ENCODE peak calls at places on chromosomes 6 and 20, in five cellular contexts. One of them, this sample, is unnamed.

GRCh38 chr20:32078322-32078721 is 26.3 kb downstream of the HCK start:
- DNase-seq in adrenal gland: no peak
- DNase-seq in fibroblast of mammary gland: no peak
- DNase-seq in epithelial cell of esophagus: no peak
- DNase-seq in mammary epithelial cell: no peak
- DNase-seq in this sample: no peak

GRCh38 chr6:78925317-78925716 is 58.0 kb downstream of the IRAK1BP1 start:
- DNase-seq in adrenal gland: no peak
- DNase-seq in fibroblast of mammary gland: no peak
- DNase-seq in epithelial cell of esophagus: no peak
- DNase-seq in mammary epithelial cell: no peak
- DNase-seq in this sample: no peak

GRCh38 chr20:9112541-9113515 is 43.9 kb downstream of the PLCB4 start:
- DNase-seq in adrenal gland: no peak
- DNase-seq in fibroblast of mammary gland: peak; percentile 42
- DNase-seq in epithelial cell of esophagus: peak; percentile 61
- DNase-seq in mammary epithelial cell: peak; percentile 41
- DNase-seq in this sample: no peak

GRCh38 chr6:170271771-170272314 is 19.0 kb downstream of the DLL1 start:
- DNase-seq in adrenal gland: no peak
- DNase-seq in fibroblast of mammary gland: no peak
- DNase-seq in epithelial cell of esophagus: no peak
- DNase-seq in mammary epithelial cell: no peak
- DNase-seq in this sample: peak; percentile 93

GRCh38 chr20:56151834-56152233 is 96.7 kb upstream of the MC3R start:
- DNase-seq in adrenal gland: no peak
- DNase-seq in fibroblast of mammary gland: no peak
- DNase-seq in epithelial cell of esophagus: no peak
- DNase-seq in mammary epithelial cell: no peak
- DNase-seq in this sample: no peak

GRCh38 chr6:98831057-98832031 is 3.0 kb upstream of the POU3F2 start:
- DNase-seq in adrenal gland: no peak
- DNase-seq in fibroblast of mammary gland: no peak
- DNase-seq in epithelial cell of esophagus: no peak
- DNase-seq in mammary epithelial cell: no peak
- DNase-seq in this sample: no peak

GRCh38 chr6:106197441-106197840 is 111.3 kb downstream of the PRDM1 start:
- DNase-seq in adrenal gland: no peak
- DNase-seq in fibroblast of mammary gland: no peak
- DNase-seq in epithelial cell of esophagus: peak; percentile 27
- DNase-seq in mammary epithelial cell: no peak
- DNase-seq in this sample: no peak

GRCh38 chr6:140440223-140440810 is 1065.9 kb upstream of the CITED2 start:
- DNase-seq in adrenal gland: no peak
- DNase-seq in fibroblast of mammary gland: no peak
- DNase-seq in epithelial cell of esophagus: no peak
- DNase-seq in mammary epithelial cell: no peak
- DNase-seq in this sample: no peak

GRCh38 chr20:35944189-35944588 is 10.1 kb downstream of the SCAND1 start:
- DNase-seq in adrenal gland: no peak
- DNase-seq in fibroblast of mammary gland: no peak
- DNase-seq in epithelial cell of esophagus: no peak
- DNase-seq in mammary epithelial cell: no peak
- DNase-seq in this sample: no peak

GRCh38 chr6:29702519-29703103 is 20.6 kb upstream of the HLA-F start:
- DNase-seq in adrenal gland: no peak
- DNase-seq in fibroblast of mammary gland: peak; percentile 13
- DNase-seq in epithelial cell of esophagus: peak; percentile 44
- DNase-seq in mammary epithelial cell: peak; percentile 35
- DNase-seq in this sample: peak; percentile 53

GRCh38 chr6:154039231-154039842 is at the start of gene OPRM1:
- DNase-seq in adrenal gland: peak; percentile 45
- DNase-seq in fibroblast of mammary gland: peak; percentile 15
- DNase-seq in epithelial cell of esophagus: peak; percentile 69
- DNase-seq in mammary epithelial cell: peak; percentile 24
- DNase-seq in this sample: peak; percentile 11

DNA sequence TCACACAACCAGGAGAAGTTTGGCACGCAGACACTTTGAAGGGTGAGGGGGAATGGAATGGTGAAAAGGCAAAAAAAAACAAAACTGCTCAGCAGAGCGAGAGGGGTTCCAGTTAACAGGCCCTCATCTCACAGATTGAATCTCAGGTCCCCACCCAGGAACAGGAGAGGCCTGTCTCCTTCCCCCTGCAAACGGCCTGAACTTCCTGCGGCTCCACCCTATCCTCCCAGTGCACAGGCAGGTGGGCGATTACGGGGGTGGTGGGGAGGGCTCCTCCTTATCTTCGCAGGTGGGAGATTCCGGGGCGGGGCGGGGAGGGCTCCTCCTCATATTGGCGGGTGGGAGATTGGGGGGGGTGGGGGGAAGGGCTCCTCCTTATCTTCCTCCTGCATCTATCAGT is 128.9 kb downstream of the SOX4 start:
- DNase-seq in adrenal gland: no peak
- DNase-seq in fibroblast of mammary gland: no peak
- DNase-seq in epithelial cell of esophagus: no peak
- DNase-seq in mammary epithelial cell: no peak
- DNase-seq in this sample: no peak
- TF ChIP-seq CTCF in adrenal gland: no peak
- TF ChIP-seq CTCF in fibroblast of mammary gland: no peak
- TF ChIP-seq CTCF in epithelial cell of esophagus: no peak
- TF ChIP-seq CTCF in mammary epithelial cell: no peak
- TF ChIP-seq CTCF in this sample: no peak

GRCh38 chr6:159056432-159056831 is 11.6 kb upstream of the TAGAP start:
- DNase-seq in adrenal gland: no peak
- DNase-seq in fibroblast of mammary gland: no peak
- DNase-seq in epithelial cell of esophagus: no peak
- DNase-seq in mammary epithelial cell: no peak
- DNase-seq in this sample: no peak

GRCh38 chr6:159056941-159057340 is 12.2 kb upstream of the TAGAP start:
- DNase-seq in adrenal gland: no peak
- DNase-seq in fibroblast of mammary gland: no peak
- DNase-seq in epithelial cell of esophagus: no peak
- DNase-seq in mammary epithelial cell: no peak
- DNase-seq in this sample: no peak

GRCh38 chr6:159053781-159054398 is 9.1 kb upstream of the TAGAP start:
- DNase-seq in adrenal gland: peak; percentile 7
- DNase-seq in fibroblast of mammary gland: no peak
- DNase-seq in epithelial cell of esophagus: no peak
- DNase-seq in mammary epithelial cell: no peak
- DNase-seq in this sample: no peak

GRCh38 chr6:159056003-159056402 is 11.2 kb upstream of the TAGAP start:
- DNase-seq in adrenal gland: no peak
- DNase-seq in fibroblast of mammary gland: no peak
- DNase-seq in epithelial cell of esophagus: no peak
- DNase-seq in mammary epithelial cell: no peak
- DNase-seq in this sample: no peak

DNA sequence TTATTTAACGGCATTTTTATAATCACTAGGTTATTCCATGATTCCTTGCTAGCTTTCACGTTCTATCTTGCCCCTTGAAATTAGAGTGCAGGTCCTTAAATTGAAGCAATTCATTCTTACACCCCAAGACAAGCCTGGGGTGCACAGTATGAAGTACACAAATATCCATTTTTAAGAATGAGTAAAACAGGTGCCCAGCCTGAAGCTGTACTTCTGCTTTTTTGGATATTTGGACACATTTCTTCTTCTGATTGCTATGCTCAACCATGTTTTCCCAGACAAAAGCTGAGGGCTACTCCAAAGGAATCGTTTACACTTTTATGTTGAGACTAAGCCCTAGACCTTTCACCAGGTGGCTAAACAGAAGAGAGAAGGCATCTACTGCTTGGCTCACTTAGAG is 7.9 kb upstream of the TAGAP start:
- DNase-seq in adrenal gland: peak; percentile 0
- DNase-seq in fibroblast of mammary gland: no peak
- DNase-seq in epithelial cell of esophagus: no peak
- DNase-seq in mammary epithelial cell: no peak
- DNase-seq in this sample: no peak
- TF ChIP-seq CTCF in adrenal gland: no peak
- TF ChIP-seq CTCF in fibroblast of mammary gland: no peak
- TF ChIP-seq CTCF in epithelial cell of esophagus: no peak
- TF ChIP-seq CTCF in mammary epithelial cell: no peak
- TF ChIP-seq CTCF in this sample: no peak

GRCh38 chr6:134352786-134353480 is 35.0 kb upstream of the SGK1 start:
- DNase-seq in adrenal gland: no peak
- DNase-seq in fibroblast of mammary gland: peak; percentile 95
- DNase-seq in epithelial cell of esophagus: peak; percentile 32
- DNase-seq in mammary epithelial cell: peak; percentile 44
- DNase-seq in this sample: no peak
- TF ChIP-seq CTCF in adrenal gland: no peak
- TF ChIP-seq CTCF in fibroblast of mammary gland: no peak
- TF ChIP-seq CTCF in epithelial cell of esophagus: no peak
- TF ChIP-seq CTCF in mammary epithelial cell: no peak
- TF ChIP-seq CTCF in this sample: no peak

GRCh38 chr6:700490-700889 is 7.6 kb upstream of the EXOC2 start:
- DNase-seq in adrenal gland: no peak
- DNase-seq in fibroblast of mammary gland: no peak
- DNase-seq in epithelial cell of esophagus: no peak
- DNase-seq in mammary epithelial cell: no peak
- DNase-seq in this sample: no peak

GRCh38 chr6:703562-703961 is 10.6 kb upstream of the EXOC2 start:
- DNase-seq in adrenal gland: no peak
- DNase-seq in fibroblast of mammary gland: no peak
- DNase-seq in epithelial cell of esophagus: peak; percentile 27
- DNase-seq in mammary epithelial cell: no peak
- DNase-seq in this sample: no peak

GRCh38 chr6:701215-701614 is 8.3 kb upstream of the EXOC2 start:
- DNase-seq in adrenal gland: no peak
- DNase-seq in fibroblast of mammary gland: no peak
- DNase-seq in epithelial cell of esophagus: no peak
- DNase-seq in mammary epithelial cell: no peak
- DNase-seq in this sample: no peak

GRCh38 chr6:704037-704436 is 11.1 kb upstream of the EXOC2 start:
- DNase-seq in adrenal gland: no peak
- DNase-seq in fibroblast of mammary gland: no peak
- DNase-seq in epithelial cell of esophagus: peak; percentile 38
- DNase-seq in mammary epithelial cell: no peak
- DNase-seq in this sample: no peak

DNA sequence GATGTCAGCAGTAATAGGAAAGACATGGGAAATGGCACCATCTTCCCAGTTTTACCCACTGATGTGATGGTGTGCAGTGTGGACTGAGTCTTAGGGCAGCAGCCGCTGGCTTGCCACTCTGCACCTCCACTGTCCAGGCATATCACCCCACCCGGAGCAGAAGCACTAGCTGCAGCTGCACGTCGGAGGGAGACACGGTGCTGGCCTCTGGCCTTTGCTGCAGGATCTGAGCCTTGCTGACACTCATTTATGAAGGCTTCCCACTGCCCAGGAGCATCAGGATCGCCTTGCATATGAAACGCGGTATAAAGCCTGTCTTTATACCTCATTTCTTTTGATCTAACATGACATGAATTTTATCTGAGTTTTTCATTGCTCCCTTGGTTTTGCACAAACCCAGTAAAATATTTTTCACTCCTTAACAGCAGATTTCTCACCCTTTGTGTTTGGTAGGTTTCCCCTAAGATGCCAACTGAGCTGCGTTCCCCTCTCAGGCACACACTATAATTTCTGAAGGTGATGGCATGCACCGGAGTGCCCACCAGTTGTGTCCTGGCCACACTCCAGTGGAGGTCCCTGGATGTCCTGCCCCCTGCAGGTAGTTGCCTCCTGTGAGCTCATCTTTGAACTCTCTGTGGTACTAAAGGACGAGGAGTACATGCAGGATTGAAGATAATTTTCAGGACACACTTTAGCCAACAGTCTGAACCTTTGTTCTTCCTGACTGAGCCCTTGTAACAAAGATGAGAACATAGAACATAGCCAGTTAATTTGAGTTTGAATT is 8.9 kb upstream of the EXOC2 start:
- DNase-seq in adrenal gland: no peak
- DNase-seq in fibroblast of mammary gland: no peak
- DNase-seq in epithelial cell of esophagus: no peak
- DNase-seq in mammary epithelial cell: no peak
- DNase-seq in this sample: no peak
- TF ChIP-seq CTCF in adrenal gland: no peak
- TF ChIP-seq CTCF in fibroblast of mammary gland: peak; percentile 4
- TF ChIP-seq CTCF in epithelial cell of esophagus: no peak
- TF ChIP-seq CTCF in mammary epithelial cell: no peak
- TF ChIP-seq CTCF in this sample: no peak

GRCh38 chr6:3229566-3230274 is 2.3 kb upstream of the TUBB2B start:
- DNase-seq in adrenal gland: no peak
- DNase-seq in fibroblast of mammary gland: no peak
- DNase-seq in epithelial cell of esophagus: no peak
- DNase-seq in mammary epithelial cell: no peak
- DNase-seq in this sample: peak; percentile 45
- TF ChIP-seq CTCF in adrenal gland: no peak
- TF ChIP-seq CTCF in fibroblast of mammary gland: no peak
- TF ChIP-seq CTCF in epithelial cell of esophagus: no peak
- TF ChIP-seq CTCF in mammary epithelial cell: no peak
- TF ChIP-seq CTCF in this sample: peak; percentile 31

GRCh38 chr6:112086744-112087135 is 542 bp downstream of the TUBE1 start:
- DNase-seq in adrenal gland: no peak
- DNase-seq in fibroblast of mammary gland: peak; percentile 67
- DNase-seq in epithelial cell of esophagus: peak; percentile 72
- DNase-seq in mammary epithelial cell: peak; percentile 58
- DNase-seq in this sample: peak; percentile 40
- TF ChIP-seq CTCF in adrenal gland: peak; percentile 19
- TF ChIP-seq CTCF in fibroblast of mammary gland: peak; percentile 44
- TF ChIP-seq CTCF in epithelial cell of esophagus: peak; percentile 41
- TF ChIP-seq CTCF in mammary epithelial cell: peak; percentile 46
- TF ChIP-seq CTCF in this sample: no peak

GRCh38 chr6:70108230-70108629 is 194.7 kb downstream of the COL9A1 start:
- DNase-seq in adrenal gland: no peak
- DNase-seq in fibroblast of mammary gland: peak; percentile 48
- DNase-seq in epithelial cell of esophagus: peak; percentile 43
- DNase-seq in mammary epithelial cell: peak; percentile 8
- DNase-seq in this sample: peak; percentile 37
- TF ChIP-seq CTCF in adrenal gland: peak; percentile 71
- TF ChIP-seq CTCF in fibroblast of mammary gland: peak; percentile 69
- TF ChIP-seq CTCF in epithelial cell of esophagus: peak; percentile 61
- TF ChIP-seq CTCF in mammary epithelial cell: peak; percentile 69
- TF ChIP-seq CTCF in this sample: peak; percentile 65